ENCODE peak calls at places on chromosomes 2 and 18, in five cellular contexts. P, W, D, V and E are unnamed samples. For H3K36me3 and H3K9me3, the result is how much of the 10 kb centered on the place peaks cover.

GRCh38 chr18:76615065-76615733 is 120.2 kb upstream of the ZNF516 start:
- DNase-seq in P (no peak), W (no peak), V (no peak), D (no peak), E (no peak)

GRCh38 chr2:105261061-105261460 is 19.5 kb downstream of the GPR45 start:
- DNase-seq in W (peak), V (no peak), P (no peak), D (no peak), E (peak)

GRCh38 chr18:31146809-31147208 is 15.8 kb downstream of the DSC1 start:
- DNase-seq in V (no peak), D (no peak), P (no peak), W (no peak), E (no peak)

GRCh38 chr2:101361519-101361918 is 25.8 kb downstream of the CREG2 start:
- DNase-seq in V (no peak), P (no peak), W (no peak), D (no peak), E (peak)

GRCh38 chr2:4214444-4215295 is 511.3 kb downstream of the DCDC2C start:
- DNase-seq in P (no peak), D (no peak), W (no peak), V (no peak), E (no peak)

GRCh38 chr2:230668184-230668938 is 44.3 kb upstream of the CAB39 start:
- DNase-seq in W (no peak), P (no peak), D (no peak), V (peak), E (peak)

GRCh38 chr18:11877497-11877896 is 26.3 kb downstream of the CHMP1B start:
- DNase-seq in D (no peak), V (no peak), P (no peak), W (no peak), E (no peak)

GRCh38 chr2:26805241-26805676 is 19.4 kb downstream of the CENPA start:
- DNase-seq in D (no peak), W (no peak), V (no peak), P (no peak), E (peak)

GRCh38 chr18:70578480-70578879 is 289.6 kb downstream of the SOCS6 start:
- DNase-seq in W (no peak), V (peak), D (no peak), P (no peak), E (no peak)

GRCh38 chr2:199624958-199625357 is 167.2 kb upstream of the SATB2 start:
- DNase-seq in D (no peak), W (no peak), V (no peak), P (no peak), E (no peak)

GRCh38 chr18:10660485-10660884 is 134.7 kb downstream of the NAPG start:
- DNase-seq in P (no peak), D (no peak), W (no peak), V (no peak), E (peak)

GRCh38 chr2:38522754-38523349 is 79.9 kb downstream of the HNRNPLL start:
- DNase-seq in V (no peak), P (no peak), W (no peak), D (no peak), E (no peak)

GRCh38 chr2:146634256-146635068 is 1210.4 kb upstream of the ACVR2A start:
- DNase-seq in W (no peak), P (no peak), V (no peak), D (no peak), E (no peak)

GRCh38 chr2:10305715-10306114 is 3.0 kb downstream of the HPCAL1 start:
- DNase-seq in P (no peak), V (peak), W (no peak), D (no peak), E (peak)

DNA sequence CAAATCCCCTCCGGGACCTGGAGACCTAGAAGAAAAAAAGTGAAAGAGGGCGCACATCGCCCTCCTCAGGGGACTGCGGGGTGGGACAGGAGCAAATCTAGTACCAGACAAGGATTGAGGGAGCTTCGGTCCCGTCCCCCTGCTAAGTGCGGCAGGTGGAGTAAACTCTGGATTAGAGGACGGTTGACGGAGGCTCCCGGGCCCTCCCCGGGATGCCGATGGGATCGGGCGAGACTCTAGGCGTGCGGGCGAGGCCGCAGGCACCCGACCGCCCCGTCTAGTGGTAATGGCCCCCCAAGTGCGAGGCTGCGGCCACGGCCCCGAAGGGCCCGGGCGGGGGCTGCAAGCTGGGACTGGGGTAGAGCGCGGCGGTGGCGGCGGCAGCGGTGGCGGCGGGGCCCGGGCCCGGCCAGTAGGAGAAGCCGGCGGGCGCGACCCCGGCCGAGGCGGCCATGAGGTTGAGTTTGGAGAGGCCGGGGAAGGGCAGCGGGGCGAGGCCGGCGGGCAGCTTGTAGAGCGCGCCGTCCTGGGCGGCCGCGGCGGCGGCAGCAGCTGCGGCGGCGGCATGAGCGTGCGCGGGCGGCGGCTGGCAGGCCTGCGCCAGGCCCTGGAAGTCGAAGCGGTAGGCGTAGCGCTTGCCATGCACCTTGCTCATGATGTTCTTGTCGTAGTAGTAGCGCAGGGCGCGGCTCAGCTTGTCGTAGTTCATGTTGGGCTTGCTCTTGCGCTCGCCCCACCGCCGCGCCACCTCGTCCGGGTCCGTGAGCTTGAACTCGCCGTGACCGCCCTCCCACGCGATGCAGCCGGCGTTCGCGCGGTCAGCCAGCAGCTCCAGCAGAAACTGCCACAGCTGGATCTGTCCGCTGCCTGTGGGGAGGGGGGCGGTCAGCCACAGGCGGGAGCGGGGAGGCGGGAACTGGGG is 3.3 kb downstream of the FEV start:
- DNase-seq in D (no peak), V (peak), W (no peak), P (peak), E (no peak)
- H3K4me3 ChIP-seq in D (peak), V (no peak), W (no peak), P (no peak), E (no peak)

GRCh38 chr18:58884694-58885093 is 20.0 kb downstream of the ZNF532 start:
- DNase-seq in P (no peak), D (no peak), W (no peak), V (peak), E (no peak)
- H3K36me3 ChIP-seq in P (under half), D (under half), W (under half), V (half or more), E (under half)

DNA sequence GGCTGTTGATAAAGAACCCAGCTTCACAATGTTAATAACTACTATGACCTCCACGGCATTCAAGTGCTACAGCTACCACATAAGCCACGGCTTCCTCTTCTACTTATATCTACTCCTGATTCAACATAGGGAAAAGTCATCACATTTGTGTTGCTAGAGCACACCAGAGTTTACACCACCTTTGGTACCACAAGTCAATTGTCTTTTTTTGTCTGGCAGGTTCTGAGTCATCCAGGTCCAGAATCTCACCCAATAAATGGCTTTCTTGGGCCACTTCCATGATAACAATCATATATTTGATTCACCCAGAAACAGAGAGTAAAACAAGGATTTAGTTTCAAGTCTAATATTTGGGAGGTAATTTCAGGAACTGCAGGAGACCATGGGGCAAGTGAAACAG is 480.2 kb downstream of the TMX3 start:
- DNase-seq in W (no peak), V (no peak), D (no peak), P (no peak), E (no peak)
- H3K9me3 ChIP-seq in W (under half), V (under half), D (under half), P (under half), E (under half)

DNA sequence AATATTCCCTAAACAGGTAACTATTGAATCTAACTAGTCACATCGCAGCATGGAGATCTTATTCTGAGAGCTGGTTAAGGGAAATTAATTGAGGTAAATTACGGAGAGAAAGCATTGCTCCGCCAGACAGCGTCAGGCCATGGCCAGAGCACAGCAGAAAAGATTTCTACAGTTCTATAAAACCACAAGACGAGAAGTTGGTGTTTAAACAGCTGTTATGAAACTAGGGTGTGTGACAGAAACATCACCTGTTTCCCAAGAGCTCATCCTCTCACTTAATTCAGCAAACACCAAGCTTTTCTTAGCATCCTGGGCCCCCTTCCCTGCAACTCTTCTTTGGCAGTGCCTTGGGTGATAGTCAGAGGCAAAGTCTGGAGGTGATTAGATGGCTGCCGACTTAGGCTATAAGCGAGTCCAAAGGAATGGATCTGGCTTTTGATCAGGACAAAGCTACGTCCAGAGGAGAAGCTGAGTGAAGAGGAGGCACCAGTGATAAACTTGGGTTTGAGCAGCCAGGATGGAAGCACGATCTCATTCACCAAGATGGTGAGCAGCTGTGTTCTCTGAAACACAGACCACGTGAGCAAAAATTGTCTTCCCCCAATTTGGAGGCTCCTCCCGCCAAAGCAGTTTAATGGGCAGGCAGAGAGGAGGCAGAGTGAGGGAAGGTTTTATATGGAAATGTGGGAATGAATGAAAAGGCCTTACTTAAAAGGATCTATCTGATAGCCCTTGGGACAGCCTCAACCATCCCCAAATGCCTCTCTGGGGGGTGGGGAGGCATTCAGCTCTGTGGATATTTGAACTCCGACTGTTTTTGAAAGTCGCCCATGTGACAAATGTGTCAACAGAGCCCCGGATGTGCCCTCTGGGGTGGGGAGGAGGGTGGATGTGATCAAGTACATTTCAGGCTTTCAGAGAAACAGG is 57.8 kb downstream of the PKDCC start:
- DNase-seq in V (peak), P (no peak), D (peak), W (no peak), E (no peak)
- H3K4me3 ChIP-seq in V (no peak), P (no peak), D (no peak), W (no peak), E (no peak)

GRCh38 chr2:161321944-161322343 is 13.7 kb downstream of the PSMD14 start:
- DNase-seq in P (no peak), D (no peak), V (no peak), W (no peak), E (no peak)
- H3K36me3 ChIP-seq in P (under half), D (under half), V (under half), W (under half), E (half or more)